ENCODE peak calls at places on chromosomes 2 and 18, in nine cellular contexts. L is astrocyte, F is tibial artery, E is upper lobe of right lung, M is astrocyte of the spinal cord, N is coronary artery, R is brain microvascular endothelial cell, B is AG09309, T is lower lobe of right lung. V is an unnamed sample.

GRCh38 chr18:74942319-74942910 is 266.5 kb downstream of the PTGR3 start:
- DNase-seq in B (no peak), F (no peak), T (no peak), M (no peak), L (peak), N (no peak), R (no peak), E (no peak), V (no peak)

GRCh38 chr2:71615769-71616730 is 162.7 kb downstream of the DYSF start:
- DNase-seq in T (no peak), L (no peak), E (peak), M (no peak), F (no peak), N (no peak), B (no peak), R (no peak), V (no peak)

GRCh38 chr2:68709421-68709911 is 25.1 kb upstream of the ARHGAP25 start:
- DNase-seq in M (peak), E (no peak), B (no peak), L (peak), F (no peak), T (no peak), N (no peak), R (peak), V (peak)

GRCh38 chr2:101790856-101791255 is 93.3 kb downstream of the MAP4K4 start:
- DNase-seq in B (peak), E (no peak), F (no peak), N (no peak), L (peak), M (peak), T (no peak), R (peak), V (no peak)

GRCh38 chr18:65751145-65752085 is 603 bp downstream of the CDH7 start:
- DNase-seq in E (peak), M (no peak), L (peak), F (no peak), R (no peak), B (no peak), T (peak), N (no peak), V (no peak)

GRCh38 chr2:29583104-29583503 is 338.3 kb downstream of the ALK start:
- DNase-seq in E (no peak), M (no peak), N (no peak), T (no peak), B (no peak), R (no peak), L (peak), F (no peak), V (peak)

GRCh38 chr18:79480171-79480981 is 84.6 kb downstream of the NFATC1 start:
- DNase-seq in E (peak), R (no peak), M (no peak), N (no peak), L (no peak), F (no peak), T (peak), B (no peak), V (no peak)

GRCh38 chr2:66334237-66335054 is 100.5 kb upstream of the MEIS1 start:
- DNase-seq in L (peak), B (no peak), E (no peak), N (no peak), T (no peak), F (no peak), R (no peak), M (peak), V (peak)

GRCh38 chr18:32284284-32284683 is 94.4 kb downstream of the MEP1B start:
- DNase-seq in T (no peak), E (no peak), L (peak), M (peak), N (no peak), R (peak), B (no peak), F (no peak), V (no peak)

GRCh38 chr2:9675369-9676351 is 44.9 kb upstream of the YWHAQ start:
- DNase-seq in N (no peak), T (no peak), R (peak), B (peak), M (peak), E (no peak), L (peak), F (no peak), V (peak)

GRCh38 chr2:179741317-179741716 is 120.1 kb downstream of the ZNF385B start:
- DNase-seq in T (no peak), L (no peak), M (no peak), F (peak), N (no peak), R (no peak), B (no peak), E (no peak), V (no peak)

GRCh38 chr2:149148195-149149006 is 109.9 kb downstream of the LYPD6B start:
- DNase-seq in F (no peak), R (no peak), T (no peak), L (no peak), M (no peak), B (no peak), E (no peak), N (no peak), V (no peak)

GRCh38 chr2:183244300-183244849 is 120.1 kb downstream of the NUP35 start:
- DNase-seq in B (no peak), R (no peak), L (no peak), N (no peak), T (no peak), F (no peak), M (no peak), E (no peak), V (no peak)

GRCh38 chr2:241009601-241010530 is 11.4 kb downstream of the SNED1 start:
- DNase-seq in L (peak), E (peak), M (peak), T (peak), B (peak), R (peak), N (peak), F (no peak), V (peak)

GRCh38 chr2:143802871-143803650 is 673.8 kb downstream of the ARHGAP15 start:
- DNase-seq in E (no peak), F (no peak), R (no peak), N (no peak), M (no peak), T (no peak), B (no peak), L (no peak), V (no peak)

GRCh38 chr2:116953-117352 is 70.6 kb upstream of the FAM110C start:
- DNase-seq in N (no peak), F (no peak), R (no peak), M (no peak), B (no peak), L (no peak), E (no peak), T (no peak), V (no peak)

GRCh38 chr2:138035597-138036217 is 71.4 kb downstream of the HNMT start:
- DNase-seq in E (no peak), M (no peak), L (peak), R (no peak), T (no peak), F (no peak), B (peak), N (no peak), V (peak)

GRCh38 chr2:10457846-10458563 is 9.9 kb upstream of the ODC1 start:
- DNase-seq in R (peak), N (no peak), E (no peak), F (no peak), M (peak), B (peak), T (peak), L (peak), V (peak)

GRCh38 chr2:198776616-198777406 is 680.9 kb downstream of the SATB2 start:
- DNase-seq in M (no peak), L (no peak), N (no peak), F (no peak), E (no peak), B (no peak), T (no peak), R (no peak), V (no peak)
- H3K4me3 ChIP-seq in M (no peak), L (no peak), N (no peak), F (no peak), E (no peak), B (no peak), T (no peak), R (no peak), V (no peak)

GRCh38 chr18:58660915-58661314 is 10.3 kb upstream of the MALT1 start:
- DNase-seq in N (no peak), B (no peak), L (no peak), F (no peak), T (no peak), M (no peak), E (no peak), R (no peak), V (no peak)

GRCh38 chr18:58662118-58662517 is 9.1 kb upstream of the MALT1 start:
- DNase-seq in E (no peak), N (no peak), L (no peak), M (no peak), B (no peak), F (no peak), T (no peak), R (no peak), V (no peak)

GRCh38 chr18:58657494-58657893 is 13.8 kb upstream of the MALT1 start:
- DNase-seq in N (no peak), E (no peak), R (no peak), F (no peak), B (no peak), T (no peak), M (no peak), L (no peak), V (no peak)

GRCh38 chr18:58659691-58660090 is 11.6 kb upstream of the MALT1 start:
- DNase-seq in M (no peak), L (no peak), T (no peak), N (no peak), E (no peak), B (no peak), R (no peak), F (no peak), V (no peak)

GRCh38 chr18:58661423-58661822 is 9.8 kb upstream of the MALT1 start:
- DNase-seq in E (no peak), L (no peak), M (peak), B (no peak), R (peak), N (no peak), T (no peak), F (no peak), V (peak)
- TF ChIP-seq CTCF in E (no peak), L (no peak), M (peak), B (peak), R (peak), N (no peak), T (no peak), F (no peak), V (peak)

GRCh38 chr2:69836316-69836715 is 6.9 kb downstream of the GMCL1 start:
- DNase-seq in R (no peak), M (no peak), E (no peak), F (no peak), L (no peak), B (no peak), T (no peak), N (no peak), V (no peak)
- H3K4me3 ChIP-seq in R (no peak), M (no peak), E (no peak), F (no peak), L (no peak), B (no peak), T (no peak), N (no peak), V (no peak)

DNA sequence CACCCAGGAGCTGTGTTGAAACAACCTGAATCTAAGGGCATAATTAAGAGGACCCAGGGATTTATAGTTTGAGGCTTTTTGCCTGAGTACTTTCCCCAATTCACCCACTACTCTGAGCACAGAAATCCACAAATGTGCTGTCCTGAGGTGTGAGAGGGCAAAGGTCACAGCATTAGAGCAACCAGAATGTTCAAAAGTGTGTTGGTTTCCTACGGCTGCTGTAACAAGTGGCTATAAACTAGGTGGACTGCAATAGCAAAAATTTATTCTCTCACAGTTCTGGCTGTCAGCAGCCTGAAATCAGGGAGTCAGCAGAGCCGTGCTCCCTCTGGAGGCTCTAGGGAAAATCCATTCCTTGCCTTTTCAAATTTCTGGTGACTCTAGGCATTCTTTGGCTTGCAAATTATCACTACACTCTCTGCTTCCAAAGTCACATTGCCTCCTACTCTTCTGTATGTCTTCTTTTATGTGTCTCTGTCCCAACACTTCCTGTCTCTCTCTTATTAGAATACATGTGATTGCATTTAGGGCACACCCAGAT is 91.3 kb upstream of the TACR1 start:
- DNase-seq in B (no peak), N (no peak), F (no peak), M (peak), R (no peak), E (no peak), T (no peak), L (no peak), V (no peak)
- TF ChIP-seq CTCF in B (peak), N (no peak), F (no peak), M (peak), R (peak), E (peak), T (no peak), L (peak), V (peak)

GRCh38 chr18:33440011-33440383 is 524 bp downstream of the CCDC178 start:
- DNase-seq in F (peak), E (no peak), T (no peak), N (peak), M (peak), L (peak), R (peak), B (no peak), V (peak)
- H3K4me3 ChIP-seq in F (peak), E (peak), T (peak), N (peak), M (peak), L (peak), R (peak), B (no peak), V (peak)

DNA sequence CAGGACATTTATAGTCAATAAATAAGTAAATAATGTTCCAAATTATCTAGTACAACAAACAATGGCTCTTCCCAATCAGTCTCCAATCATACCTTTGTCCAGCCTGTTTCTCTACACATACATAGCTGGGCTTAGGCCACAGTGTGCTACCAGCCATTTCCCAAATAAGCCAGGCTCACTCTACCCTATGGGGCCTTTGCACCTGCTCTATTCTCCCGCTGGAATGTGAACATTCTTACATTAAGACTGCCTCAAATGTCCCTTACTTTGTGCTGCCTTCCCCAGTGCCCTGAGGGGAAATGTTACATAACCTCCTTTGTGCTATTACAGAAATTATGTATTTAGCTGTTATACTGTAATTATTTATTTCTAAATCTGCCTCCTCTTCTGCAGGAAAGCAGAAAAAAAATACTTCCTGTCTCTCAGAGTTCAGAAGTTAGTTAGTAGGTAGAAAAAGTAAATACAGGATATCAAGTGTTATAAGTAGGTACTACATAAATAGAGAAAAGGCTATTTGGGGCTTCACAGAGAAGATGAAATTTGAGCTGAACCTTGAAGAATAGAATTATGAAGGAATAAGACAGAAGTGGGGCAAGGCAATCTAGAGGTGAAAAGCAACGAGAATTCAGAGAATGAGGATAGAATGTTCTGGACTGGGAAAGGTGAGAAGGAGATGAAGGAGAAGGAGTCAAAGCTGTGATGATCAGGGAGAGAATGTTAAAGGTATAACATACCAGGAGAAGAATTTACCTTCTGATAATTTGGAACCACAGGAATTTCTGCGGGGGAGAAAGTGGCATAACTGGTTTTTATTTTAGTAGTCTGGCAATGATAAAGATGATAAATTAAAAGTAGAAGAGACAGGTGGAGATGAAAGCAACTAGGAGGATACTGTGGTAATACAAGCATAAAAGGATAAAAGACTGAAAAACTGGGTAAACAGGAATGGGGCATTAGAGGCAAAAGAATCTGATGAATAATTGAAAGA is 37.0 kb downstream of the ROCK1 start:
- DNase-seq in E (no peak), F (no peak), L (no peak), T (no peak), N (no peak), B (no peak), R (no peak), M (no peak), V (peak)
- TF ChIP-seq CTCF in E (no peak), F (no peak), L (no peak), T (no peak), N (no peak), B (no peak), R (no peak), M (no peak), V (no peak)

DNA sequence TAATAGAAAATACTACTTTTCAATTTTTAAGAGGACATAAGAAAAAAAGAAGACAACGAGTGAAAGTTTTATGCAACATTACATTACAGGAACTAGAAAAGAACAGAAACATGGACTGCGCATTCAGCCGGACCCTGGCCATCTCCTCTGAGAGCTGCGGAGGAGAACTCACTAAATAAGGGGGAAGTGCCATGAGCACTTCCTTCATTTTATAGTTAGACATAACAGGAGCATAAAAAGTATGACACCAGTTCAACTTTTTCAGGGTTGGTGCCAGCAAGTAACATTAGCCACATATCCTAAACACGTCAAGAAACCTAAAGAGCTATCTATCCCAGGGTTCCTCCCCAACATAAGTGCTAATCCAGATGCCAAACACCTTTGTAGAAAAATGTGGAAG is 78.0 kb upstream of the SERTAD2 start:
- DNase-seq in R (no peak), E (no peak), N (no peak), T (no peak), B (no peak), L (no peak), F (no peak), M (no peak), V (no peak)
- H3K4me3 ChIP-seq in R (no peak), E (no peak), N (no peak), T (no peak), B (no peak), L (no peak), F (no peak), M (no peak), V (no peak)

GRCh38 chr2:96267159-96267971 is 1.3 kb downstream of the CIAO1 start:
- DNase-seq in M (peak), T (peak), E (no peak), F (no peak), L (no peak), N (no peak), R (no peak), B (no peak), V (peak)

GRCh38 chr2:96264086-96264485 is 1.7 kb downstream of the TMEM127 start:
- DNase-seq in M (no peak), L (no peak), F (no peak), N (no peak), T (no peak), R (no peak), E (no peak), B (no peak), V (no peak)

GRCh38 chr2:96265349-96265839 is 403 bp downstream of the TMEM127 start:
- DNase-seq in R (no peak), N (peak), L (no peak), B (no peak), M (no peak), T (peak), F (peak), E (no peak), V (peak)

GRCh38 chr2:96264656-96265348 is 995 bp downstream of the TMEM127 start:
- DNase-seq in T (peak), B (no peak), R (peak), L (peak), M (peak), F (no peak), E (no peak), N (no peak), V (peak)

DNA sequence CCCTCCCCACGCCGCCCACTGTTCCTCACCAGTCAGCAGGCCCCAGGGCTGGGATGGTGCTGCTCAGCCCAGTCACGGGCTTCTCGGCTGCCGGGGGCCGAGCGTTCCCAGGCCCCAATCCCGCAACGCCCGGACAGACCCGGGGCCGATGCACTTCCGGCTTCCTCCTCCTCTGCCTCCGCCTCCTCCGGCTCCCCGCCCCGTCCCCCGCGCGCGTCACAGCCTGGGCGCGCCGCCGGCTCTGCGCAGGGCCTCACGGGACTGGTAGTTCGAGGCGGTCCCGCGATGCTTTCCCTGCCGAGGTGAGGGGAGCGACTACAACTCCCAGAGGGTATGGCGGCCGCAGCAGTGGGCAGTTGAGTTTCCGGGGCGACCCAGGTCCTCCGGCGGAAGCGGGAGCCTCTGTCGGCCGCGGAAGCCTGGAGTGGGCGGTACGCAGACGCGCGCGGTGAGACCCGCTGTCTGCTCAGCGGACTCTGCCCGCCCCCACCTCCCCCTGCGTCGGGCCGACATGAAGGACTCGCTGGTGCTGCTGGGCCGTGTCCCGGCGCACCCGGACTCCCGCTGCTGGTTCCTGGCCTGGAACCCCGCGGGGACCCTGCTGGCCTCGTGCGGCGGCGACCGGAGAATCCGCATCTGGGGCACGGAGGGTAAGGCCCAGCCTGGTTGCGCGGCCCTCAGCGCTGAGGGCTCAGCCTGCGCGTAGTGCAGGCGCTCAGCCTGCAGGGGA is at the start of the genes CIAO1 and TMEM127:
- DNase-seq in B (peak), T (peak), M (peak), N (peak), F (peak), E (peak), R (peak), L (peak), V (peak)
- TF ChIP-seq CTCF in B (peak), T (peak), M (peak), N (no peak), F (peak), E (no peak), R (no peak), L (no peak), V (peak)